ENCODE peak calls at places on chromosome 13, in ten cellular contexts. B, G, U, F, H, R, O, Y, W and J are unnamed samples.

GRCh38 chr13:93477238-93477637 is 250.6 kb downstream of the GPC6 start:
- DNase-seq in B (no peak), G (peak; percentile 12), U (no peak), F (no peak), H (no peak), R (no peak), O (no peak), Y (no peak), W (no peak), J (no peak)

GRCh38 chr13:79382545-79383275 is 23.3 kb downstream of the RBM26 start:
- DNase-seq in B (no peak), G (no peak), U (no peak), F (no peak), H (no peak), R (no peak), O (no peak), Y (no peak), W (no peak), J (no peak)

GRCh38 chr13:31595568-31595967 is 143.8 kb upstream of the RXFP2 start:
- DNase-seq in B (no peak), G (no peak), U (no peak), F (no peak), H (no peak), R (no peak), O (no peak), Y (no peak), W (no peak), J (no peak)

GRCh38 chr13:39406688-39407087 is 196.3 kb downstream of the LHFPL6 start:
- DNase-seq in B (no peak), G (no peak), U (peak; percentile 23), F (no peak), H (no peak), R (no peak), O (no peak), Y (no peak), W (no peak), J (no peak)

GRCh38 chr13:30141773-30142501 is 165.4 kb downstream of the KATNAL1 start:
- DNase-seq in B (no peak), G (no peak), U (no peak), F (no peak), H (no peak), R (no peak), O (no peak), Y (no peak), W (no peak), J (no peak)

GRCh38 chr13:113064534-113065405 is 40.8 kb upstream of the F7 start:
- DNase-seq in B (no peak), G (no peak), U (no peak), F (no peak), H (peak; percentile 81), R (no peak), O (no peak), Y (no peak), W (no peak), J (no peak)

GRCh38 chr13:36345438-36346221 is 564 bp downstream of the SPART start:
- DNase-seq in B (peak; percentile 58), G (peak; percentile 69), U (peak; percentile 10), F (peak; percentile 55), H (peak; percentile 70), R (peak; percentile 25), O (peak; percentile 31), Y (peak; percentile 62), W (peak; percentile 68), J (peak; percentile 81)

GRCh38 chr13:95644611-95645052 is at the start of gene DZIP1:
- DNase-seq in B (peak; percentile 50), G (peak; percentile 59), U (peak; percentile 46), F (peak; percentile 78), H (peak; percentile 89), R (no peak), O (no peak), Y (peak; percentile 73), W (peak; percentile 37), J (peak; percentile 81)

GRCh38 chr13:70171151-70171550 is 62.9 kb upstream of the KLHL1 start:
- DNase-seq in B (no peak), G (no peak), U (no peak), F (no peak), H (no peak), R (no peak), O (no peak), Y (no peak), W (no peak), J (no peak)

GRCh38 chr13:112839347-112840105 is 129.5 kb upstream of the MCF2L start:
- DNase-seq in B (no peak), G (peak; percentile 74), U (no peak), F (no peak), H (no peak), R (no peak), O (no peak), Y (no peak), W (no peak), J (no peak)

GRCh38 chr13:76991432-76991795 is 467 bp upstream of the CLN5 start:
- DNase-seq in B (no peak), G (no peak), U (peak; percentile 80), F (no peak), H (peak; percentile 47), R (peak; percentile 48), O (peak; percentile 81), Y (peak; percentile 52), W (peak; percentile 46), J (no peak)

GRCh38 chr13:86562876-86563275 is 763.7 kb upstream of the SLITRK6 start:
- DNase-seq in B (no peak), G (no peak), U (no peak), F (no peak), H (peak; percentile 28), R (no peak), O (no peak), Y (no peak), W (no peak), J (no peak)

GRCh38 chr13:29369060-29369743 is 226.3 kb downstream of the SLC7A1 start:
- DNase-seq in B (peak; percentile 49), G (peak; percentile 6), U (no peak), F (no peak), H (peak; percentile 15), R (no peak), O (no peak), Y (no peak), W (no peak), J (peak; percentile 43)

GRCh38 chr13:105874808-105875207 is 660.7 kb downstream of the EFNB2 start:
- DNase-seq in B (no peak), G (no peak), U (no peak), F (no peak), H (no peak), R (no peak), O (no peak), Y (no peak), W (no peak), J (no peak)